ENCODE peak calls at places on chromosomes 7 and 10, in ten cellular contexts. One of them, this sample, is unnamed.

GRCh38 chr10:79393924-79394610 is 46.8 kb downstream of the PPIF start:
- DNase-seq in PC-9: no peak
- DNase-seq in foreskin fibroblast: no peak
- DNase-seq in heart right ventricle: no peak
- DNase-seq in MM.1S: no peak
- DNase-seq in esophagus muscularis mucosa: no peak
- DNase-seq in AG04449: no peak
- DNase-seq in lower lobe of right lung: peak
- DNase-seq in fibroblast of the aortic adventitia: no peak
- DNase-seq in lung: no peak
- DNase-seq in this sample: no peak

GRCh38 chr10:117133273-117134083 is 4.6 kb downstream of the VAX1 start:
- DNase-seq in PC-9: no peak
- DNase-seq in foreskin fibroblast: peak
- DNase-seq in heart right ventricle: no peak
- DNase-seq in MM.1S: no peak
- DNase-seq in esophagus muscularis mucosa: no peak
- DNase-seq in AG04449: no peak
- DNase-seq in lower lobe of right lung: no peak
- DNase-seq in fibroblast of the aortic adventitia: no peak
- DNase-seq in lung: no peak
- DNase-seq in this sample: no peak

GRCh38 chr7:106535234-106536026 is 125.5 kb downstream of the CCDC71L start:
- DNase-seq in PC-9: no peak
- DNase-seq in foreskin fibroblast: peak
- DNase-seq in heart right ventricle: no peak
- DNase-seq in MM.1S: no peak
- DNase-seq in esophagus muscularis mucosa: peak
- DNase-seq in AG04449: no peak
- DNase-seq in lower lobe of right lung: no peak
- DNase-seq in fibroblast of the aortic adventitia: no peak
- DNase-seq in lung: no peak
- DNase-seq in this sample: peak

GRCh38 chr7:107594961-107595737 is 15.1 kb downstream of the BCAP29 start:
- DNase-seq in PC-9: peak
- DNase-seq in foreskin fibroblast: peak
- DNase-seq in heart right ventricle: peak
- DNase-seq in MM.1S: no peak
- DNase-seq in esophagus muscularis mucosa: no peak
- DNase-seq in AG04449: peak
- DNase-seq in lower lobe of right lung: no peak
- DNase-seq in fibroblast of the aortic adventitia: peak
- DNase-seq in lung: no peak
- DNase-seq in this sample: peak

GRCh38 chr10:93580824-93581223 is 14.4 kb downstream of the FFAR4 start:
- DNase-seq in PC-9: no peak
- DNase-seq in foreskin fibroblast: peak
- DNase-seq in heart right ventricle: no peak
- DNase-seq in MM.1S: no peak
- DNase-seq in esophagus muscularis mucosa: no peak
- DNase-seq in AG04449: no peak
- DNase-seq in lower lobe of right lung: no peak
- DNase-seq in fibroblast of the aortic adventitia: no peak
- DNase-seq in lung: no peak
- DNase-seq in this sample: peak

GRCh38 chr10:28367865-28368541 is 65.1 kb upstream of the MPP7 start:
- DNase-seq in PC-9: no peak
- DNase-seq in foreskin fibroblast: peak
- DNase-seq in heart right ventricle: no peak
- DNase-seq in MM.1S: peak
- DNase-seq in esophagus muscularis mucosa: no peak
- DNase-seq in AG04449: no peak
- DNase-seq in lower lobe of right lung: peak
- DNase-seq in fibroblast of the aortic adventitia: no peak
- DNase-seq in lung: peak
- DNase-seq in this sample: peak

GRCh38 chr10:113359664-113360063 is 193.2 kb upstream of the HABP2 start:
- DNase-seq in PC-9: no peak
- DNase-seq in foreskin fibroblast: no peak
- DNase-seq in heart right ventricle: no peak
- DNase-seq in MM.1S: no peak
- DNase-seq in esophagus muscularis mucosa: no peak
- DNase-seq in AG04449: no peak
- DNase-seq in lower lobe of right lung: no peak
- DNase-seq in fibroblast of the aortic adventitia: no peak
- DNase-seq in lung: no peak
- DNase-seq in this sample: no peak

GRCh38 chr7:28107960-28108359 is 72.6 kb downstream of the JAZF1 start:
- DNase-seq in PC-9: peak
- DNase-seq in foreskin fibroblast: peak
- DNase-seq in heart right ventricle: no peak
- DNase-seq in MM.1S: no peak
- DNase-seq in esophagus muscularis mucosa: peak
- DNase-seq in AG04449: no peak
- DNase-seq in lower lobe of right lung: no peak
- DNase-seq in fibroblast of the aortic adventitia: peak
- DNase-seq in lung: no peak
- DNase-seq in this sample: no peak

GRCh38 chr7:4227105-4228010 is 454.7 kb upstream of the FOXK1 start:
- DNase-seq in PC-9: no peak
- DNase-seq in foreskin fibroblast: peak
- DNase-seq in heart right ventricle: no peak
- DNase-seq in MM.1S: no peak
- DNase-seq in esophagus muscularis mucosa: no peak
- DNase-seq in AG04449: no peak
- DNase-seq in lower lobe of right lung: no peak
- DNase-seq in fibroblast of the aortic adventitia: no peak
- DNase-seq in lung: no peak
- DNase-seq in this sample: no peak

GRCh38 chr10:73841526-73842285 is 30.3 kb upstream of the NDST2 start:
- DNase-seq in PC-9: no peak
- DNase-seq in foreskin fibroblast: peak
- DNase-seq in heart right ventricle: no peak
- DNase-seq in MM.1S: no peak
- DNase-seq in esophagus muscularis mucosa: no peak
- DNase-seq in AG04449: no peak
- DNase-seq in lower lobe of right lung: no peak
- DNase-seq in fibroblast of the aortic adventitia: peak
- DNase-seq in lung: no peak
- DNase-seq in this sample: no peak

GRCh38 chr7:147605326-147605725 is 985.2 kb upstream of the C7orf33 start:
- DNase-seq in PC-9: no peak
- DNase-seq in foreskin fibroblast: no peak
- DNase-seq in heart right ventricle: no peak
- DNase-seq in MM.1S: no peak
- DNase-seq in esophagus muscularis mucosa: no peak
- DNase-seq in AG04449: no peak
- DNase-seq in lower lobe of right lung: no peak
- DNase-seq in fibroblast of the aortic adventitia: no peak
- DNase-seq in lung: no peak
- DNase-seq in this sample: no peak

GRCh38 chr7:115249080-115249479 is 327.2 kb downstream of the MDFIC start:
- DNase-seq in PC-9: no peak
- DNase-seq in foreskin fibroblast: peak
- DNase-seq in heart right ventricle: no peak
- DNase-seq in MM.1S: no peak
- DNase-seq in esophagus muscularis mucosa: no peak
- DNase-seq in AG04449: no peak
- DNase-seq in lower lobe of right lung: no peak
- DNase-seq in fibroblast of the aortic adventitia: no peak
- DNase-seq in lung: no peak
- DNase-seq in this sample: peak

GRCh38 chr7:12683678-12684077 is 3.8 kb upstream of the ARL4A start:
- DNase-seq in PC-9: no peak
- DNase-seq in foreskin fibroblast: peak
- DNase-seq in heart right ventricle: no peak
- DNase-seq in MM.1S: no peak
- DNase-seq in esophagus muscularis mucosa: no peak
- DNase-seq in AG04449: no peak
- DNase-seq in lower lobe of right lung: no peak
- DNase-seq in fibroblast of the aortic adventitia: peak
- DNase-seq in lung: no peak
- DNase-seq in this sample: no peak
- TF ChIP-seq CTCF in PC-9: peak
- TF ChIP-seq CTCF in foreskin fibroblast: no peak
- TF ChIP-seq CTCF in heart right ventricle: peak
- TF ChIP-seq CTCF in MM.1S: peak
- TF ChIP-seq CTCF in esophagus muscularis mucosa: no peak
- TF ChIP-seq CTCF in AG04449: peak
- TF ChIP-seq CTCF in lower lobe of right lung: peak
- TF ChIP-seq CTCF in fibroblast of the aortic adventitia: peak
- TF ChIP-seq CTCF in lung: no peak
- TF ChIP-seq CTCF in this sample: peak

DNA sequence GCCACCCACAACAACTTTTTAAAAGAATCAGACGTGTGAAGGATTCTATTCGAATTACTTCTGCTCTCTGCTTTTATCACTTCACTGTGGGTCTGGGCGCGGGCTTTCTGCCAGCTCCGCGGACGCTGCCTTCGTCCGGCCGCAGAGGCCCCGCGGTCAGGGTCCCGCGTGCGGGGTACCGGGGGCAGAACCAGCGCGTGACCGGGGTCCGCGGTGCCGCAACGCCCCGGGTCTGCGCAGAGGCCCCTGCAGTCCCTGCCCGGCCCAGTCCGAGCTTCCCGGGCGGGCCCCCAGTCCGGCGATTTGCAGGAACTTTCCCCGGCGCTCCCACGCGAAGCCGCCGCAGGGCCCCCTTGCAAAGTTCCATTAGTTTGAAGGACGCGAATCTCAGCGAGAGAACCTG is 461 bp upstream of the HTRA1 start:
- DNase-seq in PC-9: no peak
- DNase-seq in foreskin fibroblast: peak
- DNase-seq in heart right ventricle: no peak
- DNase-seq in MM.1S: no peak
- DNase-seq in esophagus muscularis mucosa: no peak
- DNase-seq in AG04449: no peak
- DNase-seq in lower lobe of right lung: no peak
- DNase-seq in fibroblast of the aortic adventitia: peak
- DNase-seq in lung: no peak
- DNase-seq in this sample: no peak
- H3K4me3 ChIP-seq in PC-9: no peak
- H3K4me3 ChIP-seq in foreskin fibroblast: peak
- H3K4me3 ChIP-seq in heart right ventricle: peak
- H3K4me3 ChIP-seq in MM.1S: no peak
- H3K4me3 ChIP-seq in esophagus muscularis mucosa: peak
- H3K4me3 ChIP-seq in AG04449: peak
- H3K4me3 ChIP-seq in lower lobe of right lung: peak
- H3K4me3 ChIP-seq in fibroblast of the aortic adventitia: peak
- H3K4me3 ChIP-seq in lung: peak
- H3K4me3 ChIP-seq in this sample: peak

DNA sequence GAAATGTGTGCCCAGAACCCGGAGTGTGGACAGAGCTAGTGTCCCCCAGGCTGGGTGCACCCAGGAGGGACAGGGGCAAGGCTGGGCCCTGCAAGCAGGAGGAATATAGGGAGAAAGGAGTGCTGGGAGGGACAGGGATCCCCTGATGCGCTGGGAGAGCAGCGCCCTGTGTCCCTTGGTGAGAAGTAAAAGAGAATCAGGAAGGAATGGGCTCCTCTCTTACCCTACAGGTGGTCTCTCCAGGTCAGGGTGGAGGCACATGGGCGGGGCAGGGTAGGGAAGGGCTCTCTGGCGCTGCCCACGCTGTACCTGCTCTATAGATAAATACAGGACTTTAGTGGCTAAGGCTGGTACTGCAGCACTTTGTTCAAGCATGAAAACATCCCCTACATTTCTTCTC is 753.8 kb downstream of the GRID1 start:
- DNase-seq in PC-9: no peak
- DNase-seq in foreskin fibroblast: no peak
- DNase-seq in heart right ventricle: no peak
- DNase-seq in MM.1S: peak
- DNase-seq in esophagus muscularis mucosa: peak
- DNase-seq in AG04449: no peak
- DNase-seq in lower lobe of right lung: no peak
- DNase-seq in fibroblast of the aortic adventitia: no peak
- DNase-seq in lung: no peak
- DNase-seq in this sample: no peak
- TF ChIP-seq CTCF in PC-9: peak
- TF ChIP-seq CTCF in foreskin fibroblast: no peak
- TF ChIP-seq CTCF in heart right ventricle: no peak
- TF ChIP-seq CTCF in MM.1S: peak
- TF ChIP-seq CTCF in esophagus muscularis mucosa: no peak
- TF ChIP-seq CTCF in AG04449: no peak
- TF ChIP-seq CTCF in lower lobe of right lung: peak
- TF ChIP-seq CTCF in fibroblast of the aortic adventitia: no peak
- TF ChIP-seq CTCF in lung: no peak
- TF ChIP-seq CTCF in this sample: no peak

GRCh38 chr7:74178632-74179031 is 4.5 kb downstream of the EIF4H start:
- DNase-seq in PC-9: no peak
- DNase-seq in foreskin fibroblast: peak
- DNase-seq in heart right ventricle: no peak
- DNase-seq in MM.1S: no peak
- DNase-seq in esophagus muscularis mucosa: no peak
- DNase-seq in AG04449: no peak
- DNase-seq in lower lobe of right lung: no peak
- DNase-seq in fibroblast of the aortic adventitia: peak
- DNase-seq in lung: no peak
- DNase-seq in this sample: no peak

GRCh38 chr7:74173866-74174605 is at the start of gene EIF4H:
- DNase-seq in PC-9: peak
- DNase-seq in foreskin fibroblast: peak
- DNase-seq in heart right ventricle: peak
- DNase-seq in MM.1S: peak
- DNase-seq in esophagus muscularis mucosa: peak
- DNase-seq in AG04449: peak
- DNase-seq in lower lobe of right lung: peak
- DNase-seq in fibroblast of the aortic adventitia: peak
- DNase-seq in lung: peak
- DNase-seq in this sample: peak

GRCh38 chr7:74174606-74175082 is 488 bp downstream of the EIF4H start:
- DNase-seq in PC-9: no peak
- DNase-seq in foreskin fibroblast: peak
- DNase-seq in heart right ventricle: peak
- DNase-seq in MM.1S: peak
- DNase-seq in esophagus muscularis mucosa: no peak
- DNase-seq in AG04449: no peak
- DNase-seq in lower lobe of right lung: no peak
- DNase-seq in fibroblast of the aortic adventitia: peak
- DNase-seq in lung: peak
- DNase-seq in this sample: no peak

GRCh38 chr7:74175270-74175803 is 1.2 kb downstream of the EIF4H start:
- DNase-seq in PC-9: no peak
- DNase-seq in foreskin fibroblast: no peak
- DNase-seq in heart right ventricle: no peak
- DNase-seq in MM.1S: peak
- DNase-seq in esophagus muscularis mucosa: no peak
- DNase-seq in AG04449: no peak
- DNase-seq in lower lobe of right lung: no peak
- DNase-seq in fibroblast of the aortic adventitia: no peak
- DNase-seq in lung: no peak
- DNase-seq in this sample: no peak

DNA sequence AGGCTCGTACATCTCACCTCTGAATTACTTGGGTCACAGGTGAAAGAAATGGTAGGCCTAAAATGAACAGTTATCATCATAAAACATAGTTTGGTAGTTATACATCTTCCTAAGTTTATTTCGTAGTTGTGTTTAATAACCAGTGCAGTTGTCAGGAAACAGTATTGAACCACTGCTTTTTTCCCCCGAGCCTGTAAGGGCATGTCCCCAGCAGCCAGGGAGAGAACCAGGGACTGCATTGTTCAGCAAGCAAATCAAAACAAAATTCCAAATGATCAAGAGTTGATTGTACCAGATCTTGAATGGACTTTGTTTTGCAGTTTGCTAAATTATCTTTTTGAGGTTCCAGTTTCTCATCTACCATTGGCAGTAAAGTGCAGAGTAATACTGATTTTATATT is 2.4 kb downstream of the EIF4H start:
- DNase-seq in PC-9: no peak
- DNase-seq in foreskin fibroblast: no peak
- DNase-seq in heart right ventricle: no peak
- DNase-seq in MM.1S: no peak
- DNase-seq in esophagus muscularis mucosa: no peak
- DNase-seq in AG04449: no peak
- DNase-seq in lower lobe of right lung: no peak
- DNase-seq in fibroblast of the aortic adventitia: no peak
- DNase-seq in lung: no peak
- DNase-seq in this sample: no peak
- H3K4me3 ChIP-seq in PC-9: peak
- H3K4me3 ChIP-seq in foreskin fibroblast: peak
- H3K4me3 ChIP-seq in heart right ventricle: no peak
- H3K4me3 ChIP-seq in MM.1S: no peak
- H3K4me3 ChIP-seq in esophagus muscularis mucosa: peak
- H3K4me3 ChIP-seq in AG04449: no peak
- H3K4me3 ChIP-seq in lower lobe of right lung: no peak
- H3K4me3 ChIP-seq in fibroblast of the aortic adventitia: peak
- H3K4me3 ChIP-seq in lung: no peak
- H3K4me3 ChIP-seq in this sample: peak